ENCODE peak calls at places on chromosomes 5 and 9, in five cellular contexts. D is ureter, Z is substantia nigra, E is HTR-8/SVneo, Y is HFFc6. T is an unnamed sample.

GRCh38 chr5:73673161-73673591 is 47.2 kb downstream of the ARHGEF28 start:
- DNase-seq in D (no peak), Z (no peak), E (peak; percentile 40), Y (peak; percentile 85), T (no peak)

GRCh38 chr5:136890431-136891148 is 525.2 kb upstream of the TRPC7 start:
- DNase-seq in D (no peak), Z (no peak), E (no peak), Y (no peak), T (no peak)

GRCh38 chr9:34554211-34555001 is 31.6 kb upstream of the ENHO start:
- DNase-seq in D (no peak), Z (no peak), E (no peak), Y (no peak), T (no peak)

GRCh38 chr9:78613006-78613405 is 316.1 kb downstream of the PSAT1 start:
- DNase-seq in D (no peak), Z (no peak), E (no peak), Y (no peak), T (no peak)

GRCh38 chr9:36980148-36980974 is 53.7 kb downstream of the PAX5 start:
- DNase-seq in D (no peak), Z (no peak), E (no peak), Y (no peak), T (no peak)

GRCh38 chr9:131278421-131279111 is 2.3 kb upstream of the FAM78A start:
- DNase-seq in D (no peak), Z (no peak), E (no peak), Y (no peak), T (no peak)

GRCh38 chr5:34682926-34683623 is 26.9 kb downstream of the RAI14 start:
- DNase-seq in D (no peak), Z (no peak), E (no peak), Y (no peak), T (no peak)

GRCh38 chr5:37786855-37787254 is 53.0 kb downstream of the GDNF start:
- DNase-seq in D (no peak), Z (no peak), E (peak; percentile 49), Y (peak; percentile 74), T (no peak)

GRCh38 chr9:97850746-97851449 is 2.1 kb upstream of the FOXE1 start:
- DNase-seq in D (no peak), Z (no peak), E (no peak), Y (no peak), T (no peak)

GRCh38 chr5:56735845-56736641 is 79.3 kb upstream of the MAP3K1 start:
- DNase-seq in D (no peak), Z (no peak), E (no peak), Y (no peak), T (no peak)

GRCh38 chr9:6414291-6414690 is 1.3 kb downstream of the UHRF2 start:
- DNase-seq in D (no peak), Z (no peak), E (no peak), Y (peak; percentile 63), T (no peak)

GRCh38 chr9:116844621-116845020 is 157.5 kb downstream of the TRIM32 start:
- DNase-seq in D (no peak), Z (no peak), E (no peak), Y (no peak), T (no peak)

GRCh38 chr5:66856041-66856805 is 260.0 kb downstream of the MAST4 start:
- DNase-seq in D (no peak), Z (no peak), E (no peak), Y (no peak), T (no peak)

GRCh38 chr9:136198605-136199083 is 6.3 kb downstream of the LHX3 start:
- DNase-seq in D (no peak), Z (no peak), E (no peak), Y (no peak), T (no peak)

GRCh38 chr9:113508111-113508749 is 44.7 kb downstream of the RGS3 start:
- DNase-seq in D (no peak), Z (no peak), E (no peak), Y (no peak), T (no peak)

GRCh38 chr5:41843456-41844112 is 26.6 kb downstream of the OXCT1 start:
- DNase-seq in D (no peak), Z (peak; percentile 1), E (peak; percentile 35), Y (peak; percentile 58), T (no peak)

GRCh38 chr5:14749579-14750091 is 85.1 kb downstream of the OTULIN start:
- DNase-seq in D (no peak), Z (no peak), E (no peak), Y (no peak), T (no peak)

GRCh38 chr9:73327149-73327548 is 175.5 kb downstream of the ANXA1 start:
- DNase-seq in D (no peak), Z (no peak), E (no peak), Y (no peak), T (no peak)

GRCh38 chr5:19044931-19045695 is 942.9 kb downstream of the CDH18 start:
- DNase-seq in D (no peak), Z (no peak), E (no peak), Y (no peak), T (no peak)

GRCh38 chr5:31364881-31365636 is 166.8 kb downstream of the DROSHA start:
- DNase-seq in D (no peak), Z (no peak), E (no peak), Y (peak; percentile 91), T (no peak)

GRCh38 chr5:765948-766631 is 18.4 kb downstream of the ZDHHC11B start:
- DNase-seq in D (no peak), Z (no peak), E (no peak), Y (no peak), T (peak; percentile 67)

GRCh38 chr5:133052317-133053175 is 733 bp downstream of the HSPA4 start:
- DNase-seq in D (peak; percentile 66), Z (peak; percentile 23), E (peak; percentile 52), Y (peak; percentile 36), T (peak; percentile 73)

GRCh38 chr5:67997892-67998457 is 217.6 kb upstream of the PIK3R1 start:
- DNase-seq in D (no peak), Z (no peak), E (no peak), Y (no peak), T (no peak)

GRCh38 chr5:109533847-109534272 is 124.1 kb upstream of the PJA2 start:
- DNase-seq in D (no peak), Z (no peak), E (no peak), Y (peak; percentile 18), T (no peak)

GRCh38 chr9:114163517-114163924 is 8.2 kb downstream of the COL27A1 start:
- DNase-seq in D (no peak), Z (no peak), E (no peak), Y (peak; percentile 39), T (no peak)

GRCh38 chr9:95349109-95350038 is 31.9 kb upstream of the FANCC start:
- DNase-seq in D (no peak), Z (no peak), E (no peak), Y (no peak), T (no peak)

GRCh38 chr5:111299831-111300432 is 75.7 kb downstream of the CAMK4 start:
- DNase-seq in D (no peak), Z (no peak), E (no peak), Y (no peak), T (no peak)

GRCh38 chr9:132538071-132538470 is 44.3 kb upstream of the BARHL1 start:
- DNase-seq in D (no peak), Z (no peak), E (no peak), Y (no peak), T (no peak)

GRCh38 chr9:97852001-97852398 is 1.0 kb upstream of the FOXE1 start:
- DNase-seq in D (no peak), Z (no peak), E (no peak), Y (no peak), T (no peak)

GRCh38 chr5:132655821-132656773 is 1.9 kb upstream of the IL13 start:
- DNase-seq in D (no peak), Z (no peak), E (no peak), Y (no peak), T (peak; percentile 70)

GRCh38 chr5:170226661-170227060 is 6.1 kb upstream of the C5orf58 start:
- DNase-seq in D (no peak), Z (no peak), E (no peak), Y (no peak), T (no peak)

GRCh38 chr9:34512131-34513078 is 10.4 kb downstream of the ENHO start:
- DNase-seq in D (no peak), Z (peak; percentile 22), E (no peak), Y (no peak), T (no peak)

GRCh38 chr9:26375448-26375847 is 517.2 kb downstream of the CAAP1 start:
- DNase-seq in D (no peak), Z (no peak), E (peak; percentile 0), Y (peak; percentile 38), T (no peak)

GRCh38 chr9:15416880-15417279 is 5.8 kb upstream of the SNAPC3 start:
- DNase-seq in D (no peak), Z (no peak), E (no peak), Y (peak; percentile 30), T (no peak)

GRCh38 chr5:143155445-143155844 is 248.0 kb downstream of the NR3C1 start:
- DNase-seq in D (no peak), Z (no peak), E (no peak), Y (no peak), T (no peak)

GRCh38 chr5:141875795-141876627 is 2.2 kb downstream of the PCDH1 start:
- DNase-seq in D (peak; percentile 73), Z (no peak), E (no peak), Y (no peak), T (peak; percentile 66)